ENCODE peak calls at places on chromosomes 3 and 15, in five cellular contexts. D is GM13977, G is AG09309, E is naive B cell, I is HEK293T. V is an unnamed sample.

GRCh38 chr3:143775401-143775970 is 72.8 kb downstream of the SLC9A9 start:
- DNase-seq in I (peak), E (peak), G (no peak), D (peak), V (no peak)

GRCh38 chr15:48250640-48251076 is 44.6 kb downstream of the SLC12A1 start:
- DNase-seq in D (peak), E (peak), I (peak), G (peak), V (no peak)

GRCh38 chr3:63228677-63229076 is 49.4 kb upstream of the SYNPR start:
- DNase-seq in D (peak), I (peak), G (peak), E (no peak), V (no peak)

GRCh38 chr15:61228025-61228901 is 839 bp downstream of the RORA start:
- DNase-seq in G (no peak), I (no peak), D (peak), E (no peak), V (no peak)

GRCh38 chr3:38573606-38574005 is 75.9 kb downstream of the SCN5A start:
- DNase-seq in I (no peak), E (no peak), G (no peak), D (no peak), V (peak)

GRCh38 chr3:103337179-103337845 is 902.5 kb downstream of the ZPLD1 start:
- DNase-seq in I (no peak), D (no peak), G (no peak), E (no peak), V (no peak)

GRCh38 chr15:69825941-69826817 is 271.5 kb downstream of the TLE3 start:
- DNase-seq in I (peak), E (no peak), D (no peak), G (no peak), V (no peak)

GRCh38 chr3:152617609-152618008 is 217.3 kb upstream of the P2RY1 start:
- DNase-seq in D (no peak), G (no peak), E (no peak), I (no peak), V (no peak)

GRCh38 chr3:126450744-126451143 is 24.9 kb downstream of the ZXDC start:
- DNase-seq in I (no peak), E (no peak), D (no peak), G (no peak), V (no peak)

GRCh38 chr15:68578960-68579935 is at the start of gene CORO2B:
- DNase-seq in E (peak), D (peak), G (no peak), I (peak), V (no peak)

GRCh38 chr3:4351164-4351855 is 48.1 kb downstream of the SETMAR start:
- DNase-seq in E (no peak), G (no peak), D (peak), I (no peak), V (no peak)

GRCh38 chr3:142993958-142994442 is 7.4 kb upstream of the U2SURP start:
- DNase-seq in G (peak), E (peak), I (peak), D (peak), V (no peak)

GRCh38 chr15:40253179-40253790 is 14.4 kb downstream of the PAK6 start:
- DNase-seq in I (no peak), G (no peak), D (peak), E (no peak), V (no peak)

GRCh38 chr3:139848660-139849059 is 86.3 kb upstream of the CLSTN2 start:
- DNase-seq in G (no peak), I (no peak), D (no peak), E (no peak), V (no peak)

GRCh38 chr3:180000500-180000899 is 36.2 kb downstream of the PEX5L start:
- DNase-seq in G (no peak), I (no peak), D (no peak), E (no peak), V (no peak)

GRCh38 chr15:69914960-69915359 is 182.8 kb downstream of the TLE3 start:
- DNase-seq in E (no peak), G (no peak), D (no peak), I (no peak), V (peak)

GRCh38 chr3:170323371-170323770 is 34.1 kb upstream of the SKIL start:
- DNase-seq in E (no peak), I (no peak), D (no peak), G (no peak), V (no peak)

GRCh38 chr3:62940763-62941632 is 65.8 kb upstream of the CADPS start:
- DNase-seq in I (no peak), G (peak), E (no peak), D (no peak), V (no peak)

GRCh38 chr3:10702961-10703740 is 112.9 kb upstream of the SLC6A11 start:
- DNase-seq in E (no peak), I (peak), D (no peak), G (no peak), V (no peak)

GRCh38 chr15:28098766-28099554 is at the start of gene OCA2:
- DNase-seq in G (no peak), E (peak), D (no peak), I (peak), V (peak)

GRCh38 chr3:107892960-107893359 is 197.9 kb downstream of the CD47 start:
- DNase-seq in E (no peak), D (no peak), G (no peak), I (no peak), V (no peak)

GRCh38 chr3:183375337-183375736 is 53.1 kb downstream of the MCF2L2 start:
- DNase-seq in I (no peak), D (no peak), G (no peak), E (no peak), V (no peak)

GRCh38 chr3:108724101-108724500 is 33.1 kb downstream of the RETNLB start:
- DNase-seq in I (no peak), E (no peak), D (no peak), G (no peak), V (no peak)

GRCh38 chr15:89472785-89473256 is 23.6 kb downstream of the RHCG start:
- DNase-seq in G (no peak), D (peak), I (peak), E (peak), V (no peak)

GRCh38 chr3:52982839-52983238 is 63.0 kb downstream of the SFMBT1 start:
- DNase-seq in E (peak), D (no peak), G (no peak), I (no peak), V (no peak)

GRCh38 chr15:58241872-58242271 is 103.7 kb downstream of the AQP9 start:
- DNase-seq in I (peak), E (no peak), G (no peak), D (no peak), V (no peak)

GRCh38 chr15:84684092-84684491 is 26.1 kb upstream of the NMB start:
- DNase-seq in I (no peak), D (no peak), E (no peak), G (no peak), V (no peak)

GRCh38 chr15:90414408-90415028 is 26.5 kb downstream of the IQGAP1 start:
- DNase-seq in G (no peak), D (no peak), E (no peak), I (no peak), V (no peak)

GRCh38 chr3:106341090-106341489 is 472.3 kb upstream of the CBLB start:
- DNase-seq in D (no peak), E (no peak), I (no peak), G (no peak), V (no peak)

GRCh38 chr15:36810656-36811449 is 231.4 kb downstream of the CDIN1 start:
- DNase-seq in E (no peak), G (no peak), D (no peak), I (peak), V (no peak)

GRCh38 chr3:153855772-153856171 is 265.4 kb upstream of the ARHGEF26 start:
- DNase-seq in G (no peak), E (no peak), D (no peak), I (no peak), V (no peak)

GRCh38 chr3:184311633-184312032 is 2.8 kb upstream of the EIF4G1 start:
- DNase-seq in E (no peak), G (no peak), D (no peak), I (no peak), V (no peak)

GRCh38 chr3:84555629-84556028 is 403.2 kb upstream of the CADM2 start:
- DNase-seq in D (no peak), E (no peak), I (no peak), G (no peak), V (no peak)

GRCh38 chr15:25596644-25597562 is 158.1 kb upstream of the UBE3A start:
- DNase-seq in G (no peak), E (no peak), I (no peak), D (no peak), V (no peak)

GRCh38 chr3:175713263-175713662 is 854.1 kb downstream of the NAALADL2 start:
- DNase-seq in I (no peak), D (no peak), E (no peak), G (no peak), V (no peak)

GRCh38 chr3:55780913-55781312 is 293.8 kb upstream of the WNT5A start:
- DNase-seq in G (no peak), E (no peak), I (no peak), D (no peak), V (no peak)

V was measured in cardiac septum.